ENCODE peak calls at places on chromosomes 6 and 20, in seven cellular contexts. One of them, this sample, is unnamed.
A peak's percentile ranks its signal among the peaks of the same experiment; 100 is the strongest.

GRCh38 chr20:5309971-5310370 is 6.8 kb downstream of the PROKR2 start:
- DNase-seq in sigmoid colon: no peak
- DNase-seq in GM23338: no peak
- DNase-seq in spleen: no peak
- DNase-seq in endothelial cell of umbilical vein: peak; percentile 32
- DNase-seq in prostate gland: no peak
- DNase-seq in transverse colon: no peak
- DNase-seq in this sample: no peak

GRCh38 chr6:17633465-17634188 is 33.5 kb downstream of the FAM8A1 start:
- DNase-seq in sigmoid colon: no peak
- DNase-seq in GM23338: no peak
- DNase-seq in spleen: no peak
- DNase-seq in endothelial cell of umbilical vein: no peak
- DNase-seq in prostate gland: no peak
- DNase-seq in transverse colon: no peak
- DNase-seq in this sample: no peak

GRCh38 chr6:32082951-32083350 is 26.2 kb downstream of the TNXB start:
- DNase-seq in sigmoid colon: peak; percentile 90
- DNase-seq in GM23338: no peak
- DNase-seq in spleen: peak; percentile 80
- DNase-seq in endothelial cell of umbilical vein: no peak
- DNase-seq in prostate gland: no peak
- DNase-seq in transverse colon: no peak
- DNase-seq in this sample: peak; percentile 98

GRCh38 chr6:73532288-73532687 is 11.5 kb upstream of the EEF1A1 start:
- DNase-seq in sigmoid colon: no peak
- DNase-seq in GM23338: no peak
- DNase-seq in spleen: no peak
- DNase-seq in endothelial cell of umbilical vein: no peak
- DNase-seq in prostate gland: no peak
- DNase-seq in transverse colon: no peak
- DNase-seq in this sample: no peak

GRCh38 chr20:51163996-51164600 is 141.2 kb upstream of the KCNG1 start:
- DNase-seq in sigmoid colon: no peak
- DNase-seq in GM23338: no peak
- DNase-seq in spleen: no peak
- DNase-seq in endothelial cell of umbilical vein: no peak
- DNase-seq in prostate gland: no peak
- DNase-seq in transverse colon: no peak
- DNase-seq in this sample: peak; percentile 80

GRCh38 chr6:118085665-118086064 is 178.6 kb downstream of the SLC35F1 start:
- DNase-seq in sigmoid colon: no peak
- DNase-seq in GM23338: no peak
- DNase-seq in spleen: no peak
- DNase-seq in endothelial cell of umbilical vein: no peak
- DNase-seq in prostate gland: no peak
- DNase-seq in transverse colon: no peak
- DNase-seq in this sample: no peak

GRCh38 chr20:59669451-59669850 is 65.1 kb downstream of the PHACTR3 start:
- DNase-seq in sigmoid colon: no peak
- DNase-seq in GM23338: no peak
- DNase-seq in spleen: no peak
- DNase-seq in endothelial cell of umbilical vein: no peak
- DNase-seq in prostate gland: no peak
- DNase-seq in transverse colon: no peak
- DNase-seq in this sample: peak; percentile 20

GRCh38 chr6:157597461-157598312 is 216.7 kb downstream of the ZDHHC14 start:
- DNase-seq in sigmoid colon: no peak
- DNase-seq in GM23338: peak; percentile 69
- DNase-seq in spleen: peak; percentile 78
- DNase-seq in endothelial cell of umbilical vein: peak; percentile 57
- DNase-seq in prostate gland: peak; percentile 94
- DNase-seq in transverse colon: peak; percentile 61
- DNase-seq in this sample: peak; percentile 62

GRCh38 chr6:5671162-5671561 is 335.6 kb downstream of the NRN1 start:
- DNase-seq in sigmoid colon: no peak
- DNase-seq in GM23338: no peak
- DNase-seq in spleen: no peak
- DNase-seq in endothelial cell of umbilical vein: no peak
- DNase-seq in prostate gland: no peak
- DNase-seq in transverse colon: no peak
- DNase-seq in this sample: no peak

GRCh38 chr20:50731930-50732690 is 730 bp downstream of the PARD6B start:
- DNase-seq in sigmoid colon: no peak
- DNase-seq in GM23338: peak; percentile 61
- DNase-seq in spleen: no peak
- DNase-seq in endothelial cell of umbilical vein: no peak
- DNase-seq in prostate gland: no peak
- DNase-seq in transverse colon: no peak
- DNase-seq in this sample: no peak

GRCh38 chr6:93779086-93779858 is 359.9 kb upstream of the EPHA7 start:
- DNase-seq in sigmoid colon: no peak
- DNase-seq in GM23338: peak; percentile 26
- DNase-seq in spleen: no peak
- DNase-seq in endothelial cell of umbilical vein: peak; percentile 31
- DNase-seq in prostate gland: no peak
- DNase-seq in transverse colon: no peak
- DNase-seq in this sample: no peak

GRCh38 chr20:829531-829930 is 4.0 kb upstream of the FAM110A start:
- DNase-seq in sigmoid colon: peak; percentile 12
- DNase-seq in GM23338: no peak
- DNase-seq in spleen: no peak
- DNase-seq in endothelial cell of umbilical vein: no peak
- DNase-seq in prostate gland: no peak
- DNase-seq in transverse colon: peak; percentile 2
- DNase-seq in this sample: no peak

GRCh38 chr20:20734475-20734948 is 22.1 kb upstream of the RALGAPA2 start:
- DNase-seq in sigmoid colon: no peak
- DNase-seq in GM23338: peak; percentile 15
- DNase-seq in spleen: no peak
- DNase-seq in endothelial cell of umbilical vein: peak; percentile 92
- DNase-seq in prostate gland: no peak
- DNase-seq in transverse colon: no peak
- DNase-seq in this sample: peak; percentile 8

GRCh38 chr20:1294497-1294896 is 28.4 kb downstream of the SNPH start:
- DNase-seq in sigmoid colon: peak; percentile 54
- DNase-seq in GM23338: no peak
- DNase-seq in spleen: no peak
- DNase-seq in endothelial cell of umbilical vein: no peak
- DNase-seq in prostate gland: no peak
- DNase-seq in transverse colon: no peak
- DNase-seq in this sample: no peak

GRCh38 chr6:139473731-139474130 is 99.3 kb upstream of the CITED2 start:
- DNase-seq in sigmoid colon: no peak
- DNase-seq in GM23338: no peak
- DNase-seq in spleen: no peak
- DNase-seq in endothelial cell of umbilical vein: no peak
- DNase-seq in prostate gland: no peak
- DNase-seq in transverse colon: no peak
- DNase-seq in this sample: no peak

GRCh38 chr20:37995856-37996625 is 37.2 kb downstream of the TTI1 start:
- DNase-seq in sigmoid colon: no peak
- DNase-seq in GM23338: no peak
- DNase-seq in spleen: no peak
- DNase-seq in endothelial cell of umbilical vein: no peak
- DNase-seq in prostate gland: no peak
- DNase-seq in transverse colon: no peak
- DNase-seq in this sample: no peak

GRCh38 chr6:106098383-106099234 is 12.5 kb downstream of the PRDM1 start:
- DNase-seq in sigmoid colon: no peak
- DNase-seq in GM23338: peak; percentile 39
- DNase-seq in spleen: peak; percentile 84
- DNase-seq in endothelial cell of umbilical vein: peak; percentile 71
- DNase-seq in prostate gland: no peak
- DNase-seq in transverse colon: peak; percentile 86
- DNase-seq in this sample: no peak

GRCh38 chr6:32692019-32692418 is 25.6 kb upstream of the HLA-DQB1 start:
- DNase-seq in sigmoid colon: no peak
- DNase-seq in GM23338: peak; percentile 72
- DNase-seq in spleen: no peak
- DNase-seq in endothelial cell of umbilical vein: peak; percentile 23
- DNase-seq in prostate gland: peak; percentile 33
- DNase-seq in transverse colon: peak; percentile 54
- DNase-seq in this sample: no peak

GRCh38 chr20:48912065-48912464 is 9.4 kb upstream of the ARFGEF2 start:
- DNase-seq in sigmoid colon: no peak
- DNase-seq in GM23338: no peak
- DNase-seq in spleen: peak; percentile 81
- DNase-seq in endothelial cell of umbilical vein: no peak
- DNase-seq in prostate gland: no peak
- DNase-seq in transverse colon: peak; percentile 48
- DNase-seq in this sample: no peak

DNA sequence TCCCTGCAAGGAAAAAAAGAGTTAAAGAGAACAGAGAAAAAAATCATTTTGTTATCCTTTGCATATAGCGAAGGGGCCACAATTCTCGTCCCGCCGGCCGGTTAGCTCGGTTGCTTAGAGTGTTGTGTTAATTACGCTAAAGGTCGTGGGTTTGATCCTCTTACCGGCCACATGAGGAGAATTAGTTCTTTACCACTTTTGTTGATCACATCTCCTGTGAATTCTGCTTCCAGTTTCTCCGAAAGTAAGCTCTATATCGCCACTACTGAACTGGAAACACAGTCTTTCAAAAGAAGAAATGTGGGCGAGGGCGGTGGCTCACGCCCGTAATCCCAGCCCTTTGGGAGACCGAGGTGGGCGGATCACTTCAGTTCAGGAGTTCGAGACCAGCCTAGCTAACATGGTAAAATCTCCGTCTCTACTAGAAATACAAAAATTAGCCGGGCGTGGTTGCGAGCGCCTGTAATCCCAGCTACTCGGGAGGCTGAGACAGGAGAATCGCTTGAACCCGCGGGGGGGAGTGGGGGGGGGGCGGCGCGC is 13.4 kb downstream of the PRSS16 start:
- DNase-seq in sigmoid colon: no peak
- DNase-seq in GM23338: peak; percentile 56
- DNase-seq in spleen: no peak
- DNase-seq in endothelial cell of umbilical vein: no peak
- DNase-seq in prostate gland: no peak
- DNase-seq in transverse colon: no peak
- DNase-seq in this sample: no peak
- H3K4me3 ChIP-seq in sigmoid colon: no peak overlapping the region
- H3K4me3 ChIP-seq in GM23338: peak overlapping the region; percentile 74
- H3K4me3 ChIP-seq in spleen: no peak overlapping the region
- H3K4me3 ChIP-seq in endothelial cell of umbilical vein: no peak overlapping the region
- H3K4me3 ChIP-seq in prostate gland: no peak overlapping the region
- H3K4me3 ChIP-seq in transverse colon: no peak overlapping the region
- H3K4me3 ChIP-seq in this sample: no peak overlapping the region

GRCh38 chr6:20334334-20334733 is 67.3 kb upstream of the E2F3 start:
- DNase-seq in sigmoid colon: no peak
- DNase-seq in GM23338: peak; percentile 36
- DNase-seq in spleen: no peak
- DNase-seq in endothelial cell of umbilical vein: no peak
- DNase-seq in prostate gland: no peak
- DNase-seq in transverse colon: no peak
- DNase-seq in this sample: no peak

GRCh38 chr6:20338160-20338559 is 63.5 kb upstream of the E2F3 start:
- DNase-seq in sigmoid colon: no peak
- DNase-seq in GM23338: no peak
- DNase-seq in spleen: no peak
- DNase-seq in endothelial cell of umbilical vein: no peak
- DNase-seq in prostate gland: no peak
- DNase-seq in transverse colon: no peak
- DNase-seq in this sample: no peak

GRCh38 chr6:20333870-20334269 is 67.8 kb upstream of the E2F3 start:
- DNase-seq in sigmoid colon: no peak
- DNase-seq in GM23338: no peak
- DNase-seq in spleen: no peak
- DNase-seq in endothelial cell of umbilical vein: no peak
- DNase-seq in prostate gland: no peak
- DNase-seq in transverse colon: no peak
- DNase-seq in this sample: no peak

GRCh38 chr6:20334961-20335360 is 66.7 kb upstream of the E2F3 start:
- DNase-seq in sigmoid colon: no peak
- DNase-seq in GM23338: no peak
- DNase-seq in spleen: no peak
- DNase-seq in endothelial cell of umbilical vein: no peak
- DNase-seq in prostate gland: no peak
- DNase-seq in transverse colon: no peak
- DNase-seq in this sample: no peak

GRCh38 chr6:20335872-20336271 is 65.8 kb upstream of the E2F3 start:
- DNase-seq in sigmoid colon: no peak
- DNase-seq in GM23338: no peak
- DNase-seq in spleen: no peak
- DNase-seq in endothelial cell of umbilical vein: no peak
- DNase-seq in prostate gland: no peak
- DNase-seq in transverse colon: no peak
- DNase-seq in this sample: no peak
- TF ChIP-seq POLR2AphosphoS5 in sigmoid colon: no peak
- TF ChIP-seq POLR2AphosphoS5 in GM23338: no peak
- TF ChIP-seq POLR2AphosphoS5 in spleen: no peak
- TF ChIP-seq POLR2AphosphoS5 in endothelial cell of umbilical vein: no peak
- TF ChIP-seq POLR2AphosphoS5 in prostate gland: no peak
- TF ChIP-seq POLR2AphosphoS5 in transverse colon: no peak
- TF ChIP-seq POLR2AphosphoS5 in this sample: no peak

DNA sequence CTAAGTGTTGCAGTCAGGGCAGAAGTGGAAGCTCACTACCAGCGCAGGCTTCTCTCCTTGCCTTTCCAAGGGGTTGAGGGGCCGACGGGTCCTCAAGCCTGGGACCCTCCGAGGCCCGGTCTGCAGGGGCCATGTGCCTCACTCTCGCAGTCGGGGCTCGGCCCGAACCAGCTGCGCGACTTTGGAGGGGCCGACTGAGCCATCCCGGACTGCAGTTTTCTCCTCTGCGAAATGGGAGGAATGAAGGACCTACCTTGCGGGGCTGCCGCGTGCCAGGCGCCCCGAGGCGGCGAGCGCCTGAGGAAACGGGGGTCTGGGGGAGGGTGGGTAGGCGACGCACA is 5.6 kb downstream of the LZTS3 start:
- DNase-seq in sigmoid colon: peak; percentile 41
- DNase-seq in GM23338: peak; percentile 47
- DNase-seq in spleen: no peak
- DNase-seq in endothelial cell of umbilical vein: no peak
- DNase-seq in prostate gland: no peak
- DNase-seq in transverse colon: no peak
- DNase-seq in this sample: no peak
- H3K4me3 ChIP-seq in sigmoid colon: no peak overlapping the region
- H3K4me3 ChIP-seq in GM23338: peak overlapping the region; percentile 62
- H3K4me3 ChIP-seq in spleen: no peak overlapping the region
- H3K4me3 ChIP-seq in endothelial cell of umbilical vein: no peak overlapping the region
- H3K4me3 ChIP-seq in prostate gland: peak overlapping the region; percentile 27
- H3K4me3 ChIP-seq in transverse colon: no peak overlapping the region
- H3K4me3 ChIP-seq in this sample: peak overlapping the region; percentile 10

DNA sequence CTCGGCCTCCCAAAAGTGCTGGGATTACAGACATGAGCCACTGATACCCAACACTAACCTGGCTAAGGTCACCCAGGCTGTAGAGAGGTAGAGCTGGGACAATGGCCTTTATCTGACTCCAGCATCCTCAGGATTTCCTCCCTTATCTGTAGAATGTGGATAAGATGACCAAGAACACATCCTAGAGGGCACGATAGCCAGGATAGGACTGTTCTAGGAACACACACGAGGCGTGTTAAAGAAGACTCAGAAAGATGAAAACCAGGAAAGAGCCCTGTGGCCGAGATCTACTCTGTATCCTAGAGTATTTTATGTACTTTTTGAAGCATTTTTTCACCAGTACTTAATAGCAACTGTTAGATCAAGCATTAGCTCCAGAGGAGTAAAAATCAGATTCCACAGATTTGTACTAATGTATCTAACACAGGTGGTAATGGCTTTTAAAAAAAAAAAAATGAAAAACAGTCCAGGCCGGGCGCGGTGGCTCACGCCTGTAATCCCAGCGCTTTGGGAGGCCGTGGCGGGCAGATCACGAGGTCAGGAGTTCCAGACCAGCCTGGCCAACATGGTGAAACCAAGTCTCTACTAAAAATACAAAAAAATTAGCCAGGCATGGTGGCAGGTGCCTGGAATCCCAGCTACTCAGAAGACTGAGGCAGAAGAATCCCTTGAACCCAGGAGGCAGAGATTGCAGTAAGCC is 17.3 kb downstream of the PPP1R10 start:
- DNase-seq in sigmoid colon: no peak
- DNase-seq in GM23338: no peak
- DNase-seq in spleen: no peak
- DNase-seq in endothelial cell of umbilical vein: peak; percentile 45
- DNase-seq in prostate gland: no peak
- DNase-seq in transverse colon: no peak
- DNase-seq in this sample: no peak
- TF ChIP-seq POLR2AphosphoS5 in sigmoid colon: peak; percentile 4
- TF ChIP-seq POLR2AphosphoS5 in GM23338: peak; percentile 16
- TF ChIP-seq POLR2AphosphoS5 in spleen: peak; percentile 64
- TF ChIP-seq POLR2AphosphoS5 in endothelial cell of umbilical vein: peak; percentile 45
- TF ChIP-seq POLR2AphosphoS5 in prostate gland: no peak
- TF ChIP-seq POLR2AphosphoS5 in transverse colon: peak; percentile 9
- TF ChIP-seq POLR2AphosphoS5 in this sample: no peak

This sample was measured in vagina.